ENCODE peak calls at places on chromosomes 12 and 14, in seven cellular contexts. O, G, I, Q, K, L and B are unnamed samples. For H3K4me1, the result is how much of the 10 kb centered on the place peaks cover.

GRCh38 chr12:105574056-105574715 is 243.7 kb downstream of the C12orf75 start:
- DNase-seq in O (no peak), G (no peak), I (no peak), Q (no peak), K (peak), L (no peak), B (no peak)

GRCh38 chr12:46214668-46215429 is 54.0 kb downstream of the SLC38A1 start:
- DNase-seq in O (peak), G (no peak), I (peak), Q (peak), K (no peak), L (no peak), B (no peak)

GRCh38 chr12:1777798-1778197 is 42.6 kb upstream of the LRTM2 start:
- DNase-seq in O (no peak), G (no peak), I (no peak), Q (no peak), K (peak), L (no peak), B (no peak)

GRCh38 chr14:64506751-64507150 is 2.2 kb downstream of the ZBTB1 start:
- DNase-seq in O (no peak), G (no peak), I (no peak), Q (no peak), K (no peak), L (no peak), B (no peak)

GRCh38 chr14:64950889-64951288 is 8.3 kb upstream of the GPX2 start:
- DNase-seq in O (no peak), G (no peak), I (peak), Q (no peak), K (no peak), L (no peak), B (no peak)

GRCh38 chr12:91601057-91601456 is 418.4 kb upstream of the DCN start:
- DNase-seq in O (no peak), G (no peak), I (no peak), Q (no peak), K (no peak), L (no peak), B (no peak)

GRCh38 chr12:121823101-121823726 is 19.4 kb downstream of the SETD1B start:
- DNase-seq in O (peak), G (no peak), I (peak), Q (no peak), K (no peak), L (no peak), B (no peak)

GRCh38 chr14:74945852-74946658 is 9.3 kb downstream of the PGF start:
- DNase-seq in O (peak), G (peak), I (no peak), Q (peak), K (peak), L (peak), B (peak)

GRCh38 chr14:34981743-34982420 is 910 bp upstream of the SRP54 start:
- DNase-seq in O (peak), G (peak), I (no peak), Q (peak), K (peak), L (no peak), B (no peak)

GRCh38 chr14:74062809-74063150 is 21.5 kb downstream of the ALDH6A1 start:
- DNase-seq in O (no peak), G (no peak), I (no peak), Q (peak), K (no peak), L (no peak), B (no peak)

GRCh38 chr14:77359626-77360025 is 17.3 kb downstream of the TMED8 start:
- DNase-seq in O (no peak), G (no peak), I (no peak), Q (no peak), K (no peak), L (no peak), B (no peak)

GRCh38 chr12:107254258-107254856 is 161.0 kb upstream of the CRY1 start:
- DNase-seq in O (no peak), G (no peak), I (no peak), Q (no peak), K (no peak), L (no peak), B (no peak)

GRCh38 chr12:47084172-47084571 is 4.4 kb upstream of the AMIGO2 start:
- DNase-seq in O (no peak), G (no peak), I (no peak), Q (no peak), K (no peak), L (no peak), B (no peak)

GRCh38 chr12:31231611-31232360 is 94.2 kb downstream of the SINHCAF start:
- DNase-seq in O (no peak), G (no peak), I (no peak), Q (no peak), K (no peak), L (no peak), B (no peak)

GRCh38 chr12:6540181-6540877 is 6.0 kb downstream of the GAPDH start:
- DNase-seq in O (peak), G (peak), I (peak), Q (peak), K (peak), L (peak), B (peak)
- TF ChIP-seq CTCF in O (no peak), G (no peak), I (no peak), Q (no peak), K (no peak), L (no peak), B (no peak)

GRCh38 chr12:6963741-6964446 is 6.6 kb downstream of the PHB2 start:
- DNase-seq in O (peak), G (no peak), I (no peak), Q (peak), K (no peak), L (no peak), B (peak)

GRCh38 chr12:6964605-6965025 is 5.8 kb downstream of the PHB2 start:
- DNase-seq in O (no peak), G (no peak), I (no peak), Q (no peak), K (no peak), L (no peak), B (no peak)

GRCh38 chr12:6965714-6966113 is 4.8 kb downstream of the PHB2 start:
- DNase-seq in O (no peak), G (no peak), I (no peak), Q (no peak), K (no peak), L (no peak), B (no peak)

GRCh38 chr12:6966351-6966750 is 4.1 kb downstream of the PHB2 start:
- DNase-seq in O (no peak), G (no peak), I (no peak), Q (no peak), K (no peak), L (no peak), B (no peak)

GRCh38 chr12:6965026-6965661 is 5.3 kb downstream of the PHB2 start:
- DNase-seq in O (peak), G (peak), I (peak), Q (peak), K (peak), L (no peak), B (peak)
- H3K4me1 ChIP-seq in O (under half), G (half or more), I (under half), Q (half or more), K (under half), L (under half), B (under half)

GRCh38 chr12:57455374-57456144 is 452 bp downstream of the INHBE start:
- DNase-seq in O (no peak), G (no peak), I (no peak), Q (no peak), K (no peak), L (no peak), B (no peak)
- H3K4me3 ChIP-seq in O (no peak), G (no peak), I (no peak), Q (no peak), K (no peak), L (no peak), B (no peak)

GRCh38 chr12:108691154-108691994 is 39.9 kb downstream of the CORO1C start:
- DNase-seq in O (peak), G (peak), I (peak), Q (peak), K (peak), L (peak), B (peak)
- TF ChIP-seq CTCF in O (peak), G (no peak), I (peak), Q (no peak), K (no peak), L (no peak), B (peak)

DNA sequence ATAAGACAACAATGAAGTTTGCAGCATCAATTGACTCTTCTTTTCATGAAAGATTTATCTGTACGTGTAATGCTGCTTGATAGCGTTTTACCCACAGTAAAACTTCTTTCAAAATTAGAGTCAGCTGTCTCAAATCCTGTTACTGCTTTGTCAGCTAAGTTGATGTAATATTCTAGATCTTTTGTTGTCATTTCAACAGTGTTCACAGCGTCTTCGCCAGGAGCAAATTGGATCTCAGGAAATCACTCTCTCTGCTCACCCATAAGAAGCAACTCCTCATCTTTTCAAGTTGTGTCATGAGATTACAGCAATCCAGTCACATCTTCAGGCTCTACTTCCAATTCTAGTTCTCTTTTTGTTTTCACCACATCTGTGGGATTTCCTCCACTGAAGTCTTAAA is 9.5 kb downstream of the PCNX1 start:
- DNase-seq in O (no peak), G (no peak), I (no peak), Q (no peak), K (no peak), L (no peak), B (no peak)
- H3K4me1 ChIP-seq in O (under half), G (under half), I (under half), Q (under half), K (under half), L (under half), B (under half)

DNA sequence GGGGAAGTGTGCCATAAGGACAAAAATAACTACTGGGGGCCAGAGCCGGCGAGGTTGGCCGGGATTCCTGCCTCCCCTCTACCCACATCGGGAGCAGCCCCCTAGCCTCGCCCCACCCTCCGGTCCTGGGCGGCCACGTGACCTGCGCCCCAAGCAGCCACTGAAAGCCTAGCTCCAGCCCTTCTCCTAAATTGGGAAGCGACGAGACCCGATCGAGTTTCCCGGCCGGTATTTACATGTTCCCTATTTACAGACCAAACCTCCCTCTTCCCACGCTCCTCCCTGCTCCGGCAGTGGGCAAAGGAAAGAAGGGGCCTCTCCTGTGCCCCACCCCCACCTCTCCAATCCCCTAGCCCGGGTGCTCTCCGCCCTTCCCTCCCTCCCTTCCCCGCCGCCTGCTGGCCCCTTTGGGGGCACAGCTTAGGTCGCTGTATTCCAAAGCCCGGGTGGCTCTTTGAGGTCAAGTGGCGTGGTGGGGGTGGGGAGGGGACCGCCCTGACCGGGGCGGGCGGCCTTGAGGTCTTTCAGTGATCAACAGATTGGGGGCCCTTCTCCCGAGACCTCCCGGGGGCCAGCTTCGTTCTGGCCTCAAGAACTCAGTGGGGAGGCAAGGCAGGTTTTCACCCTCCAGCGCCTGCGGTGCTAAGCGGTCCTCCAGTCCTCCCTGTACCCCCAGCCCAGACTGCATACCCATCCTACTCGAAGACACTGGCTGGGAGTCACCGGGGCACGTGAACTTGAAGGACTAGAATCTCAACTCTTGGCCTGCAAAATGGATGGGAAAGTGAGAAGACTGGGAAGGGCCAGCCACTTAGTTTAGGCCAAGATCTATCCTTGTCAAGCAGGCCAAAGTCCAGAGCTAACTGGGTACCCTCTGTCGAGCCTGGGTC is 6.3 kb upstream of the CTDSP2 start:
- DNase-seq in O (no peak), G (no peak), I (peak), Q (peak), K (peak), L (peak), B (no peak)
- H3K4me3 ChIP-seq in O (peak), G (no peak), I (peak), Q (peak), K (no peak), L (peak), B (no peak)

GRCh38 chr14:58014778-58015177 is 137.2 kb downstream of the ARMH4 start:
- DNase-seq in O (no peak), G (no peak), I (no peak), Q (no peak), K (no peak), L (no peak), B (no peak)
- TF ChIP-seq CTCF in O (no peak), G (no peak), I (no peak), Q (no peak), K (no peak), L (no peak), B (no peak)

DNA sequence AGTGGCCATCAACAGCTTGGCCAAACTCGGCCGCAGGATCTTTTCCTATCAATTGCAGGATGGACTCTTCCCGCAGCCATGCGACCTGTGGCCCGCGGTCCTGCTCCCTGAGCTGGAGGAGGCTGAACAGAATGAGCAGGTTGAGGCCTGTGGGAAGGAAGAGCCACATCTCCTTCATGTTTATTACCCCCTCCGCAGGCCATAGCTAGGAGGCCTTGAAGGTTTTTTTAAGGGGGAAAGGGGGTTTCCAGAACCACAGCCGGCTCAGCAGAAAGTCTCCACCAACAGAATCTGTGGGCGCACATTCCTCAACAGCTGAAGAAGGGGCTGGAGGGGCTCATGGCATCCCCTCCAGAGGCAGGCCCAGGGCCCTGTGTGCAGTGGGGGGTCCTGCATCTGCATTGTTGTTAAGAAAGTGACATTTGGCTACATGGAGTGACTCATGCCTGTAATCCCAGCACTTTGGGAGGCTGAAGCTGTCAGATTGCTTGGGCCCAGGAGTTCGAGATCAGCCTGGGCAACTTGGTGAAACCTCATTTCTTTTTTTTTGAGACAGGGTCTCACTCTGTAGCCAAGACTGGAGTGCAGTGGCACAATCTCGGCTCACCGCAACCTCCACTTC is 25.2 kb upstream of the PPP1R13B start:
- DNase-seq in O (no peak), G (no peak), I (no peak), Q (no peak), K (no peak), L (no peak), B (no peak)
- H3K4me1 ChIP-seq in O (under half), G (under half), I (under half), Q (under half), K (under half), L (under half), B (under half)

DNA sequence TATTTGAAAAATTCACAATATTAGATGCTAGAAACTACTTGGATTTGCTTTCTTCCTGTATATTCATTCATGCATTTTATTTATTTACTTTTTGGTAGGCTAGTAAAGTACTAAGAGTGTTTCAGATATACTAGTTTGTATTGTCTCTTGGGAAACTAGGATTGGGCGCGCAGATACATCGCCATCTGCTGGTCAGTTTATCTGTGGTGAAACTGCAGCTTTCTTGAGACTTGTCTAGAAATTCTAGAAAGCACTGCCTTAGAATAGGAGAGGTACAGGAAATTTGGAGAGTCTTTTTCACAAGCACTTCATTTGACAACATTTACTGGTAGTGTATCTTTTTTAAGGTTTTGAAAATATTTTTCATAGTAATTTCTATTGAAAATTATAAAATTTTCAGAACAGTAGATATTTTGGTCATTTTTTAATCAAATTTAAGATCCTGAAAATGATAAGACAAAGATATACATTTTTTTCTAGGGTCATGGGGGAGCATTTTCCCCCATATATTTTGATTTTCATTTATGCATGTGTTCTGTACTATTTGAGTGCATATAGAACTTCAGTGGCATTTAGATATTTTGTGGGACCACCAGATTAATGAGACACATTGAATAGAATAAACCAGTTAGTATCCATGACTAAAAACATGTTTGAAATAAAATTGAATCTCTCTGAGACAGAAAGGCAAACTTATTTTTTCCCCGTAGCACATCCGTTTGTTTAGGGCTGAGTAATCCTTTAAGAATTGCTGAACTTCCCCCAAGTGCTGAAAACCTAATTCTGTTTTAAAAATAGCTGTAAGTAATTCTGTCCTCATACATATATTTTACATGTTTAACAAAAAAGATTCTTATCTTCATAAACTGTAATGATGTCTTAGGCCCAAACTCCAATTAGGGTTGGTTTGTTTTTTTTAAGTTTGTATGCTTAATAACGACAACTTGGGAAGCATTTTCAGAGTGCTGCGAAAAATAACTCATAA is 44.5 kb downstream of the SLC38A6 start:
- DNase-seq in O (peak), G (peak), I (peak), Q (peak), K (peak), L (peak), B (peak)
- H3K4me3 ChIP-seq in O (no peak), G (no peak), I (no peak), Q (no peak), K (no peak), L (no peak), B (no peak)